ENCODE peak calls at places on chromosomes 12 and 14, in nine cellular contexts. Z, E, K, R, M, I, U, Q and H are unnamed samples.

GRCh38 chr12:83537428-83538053 is 850.8 kb downstream of the TMTC2 start:
- DNase-seq in U (no peak), E (no peak), R (no peak), Q (no peak), I (no peak), Z (no peak), K (no peak), M (no peak), H (no peak)

GRCh38 chr12:39905152-39905551 is 200.7 kb downstream of the SLC2A13 start:
- DNase-seq in Q (no peak), M (no peak), E (peak), I (no peak), U (no peak), K (no peak), Z (peak), R (peak), H (no peak)

GRCh38 chr14:89899917-89900680 is 54.4 kb downstream of the EFCAB11 start:
- DNase-seq in K (no peak), R (no peak), Z (peak), M (peak), I (no peak), E (no peak), Q (peak), U (no peak), H (no peak)

GRCh38 chr12:46574853-46575252 is 202.3 kb upstream of the SLC38A2 start:
- DNase-seq in Z (no peak), K (no peak), Q (no peak), I (no peak), M (no peak), U (no peak), E (no peak), R (no peak), H (no peak)

GRCh38 chr14:93648440-93649168 is 139.7 kb downstream of the PRIMA1 start:
- DNase-seq in K (no peak), Q (no peak), E (no peak), U (no peak), Z (no peak), M (peak), R (no peak), I (no peak), H (no peak)

GRCh38 chr12:106445053-106445452 is 87.5 kb downstream of the POLR3B start:
- DNase-seq in R (no peak), Q (no peak), I (no peak), Z (no peak), K (no peak), U (no peak), E (no peak), M (no peak), H (no peak)

GRCh38 chr12:67269632-67270578 is 747 bp downstream of the CAND1 start:
- DNase-seq in R (peak), I (peak), E (peak), K (peak), M (no peak), U (no peak), Q (peak), Z (no peak), H (peak)

GRCh38 chr14:103656031-103656757 is 27.2 kb downstream of the KLC1 start:
- DNase-seq in I (no peak), M (no peak), K (no peak), Q (no peak), Z (peak), E (no peak), U (peak), R (no peak), H (no peak)

GRCh38 chr14:94312481-94313246 is 10.5 kb downstream of the SERPINA6 start:
- DNase-seq in I (peak), U (no peak), E (no peak), Z (no peak), R (no peak), Q (no peak), M (no peak), K (no peak), H (no peak)

GRCh38 chr12:80861636-80862378 is 75.9 kb downstream of the LIN7A start:
- DNase-seq in M (no peak), E (no peak), Z (peak), K (no peak), Q (no peak), U (no peak), I (no peak), R (peak), H (no peak)

GRCh38 chr14:26415618-26416123 is 182.2 kb downstream of the NOVA1 start:
- DNase-seq in E (no peak), I (peak), K (no peak), M (no peak), Z (no peak), R (no peak), Q (no peak), U (no peak), H (no peak)

GRCh38 chr14:65486856-65487255 is 74.3 kb downstream of the FUT8 start:
- DNase-seq in R (peak), E (no peak), Q (no peak), Z (peak), K (no peak), U (no peak), M (no peak), I (no peak), H (no peak)

GRCh38 chr14:65492277-65492676 is 79.7 kb downstream of the FUT8 start:
- DNase-seq in M (no peak), Z (no peak), K (no peak), I (no peak), Q (no peak), U (no peak), E (no peak), R (no peak), H (no peak)

GRCh38 chr14:65487783-65488578 is 75.5 kb downstream of the FUT8 start:
- DNase-seq in E (no peak), K (no peak), M (no peak), Q (no peak), Z (no peak), U (no peak), R (no peak), I (no peak), H (no peak)

GRCh38 chr14:65495196-65495595 is 82.7 kb downstream of the FUT8 start:
- DNase-seq in Q (no peak), M (no peak), E (no peak), R (peak), Z (peak), K (no peak), U (no peak), I (no peak), H (no peak)

GRCh38 chr14:65491274-65491673 is 78.7 kb downstream of the FUT8 start:
- DNase-seq in E (no peak), Q (no peak), M (no peak), R (no peak), U (no peak), I (no peak), Z (no peak), K (no peak), H (no peak)
- H3K27ac ChIP-seq in E (no peak), Q (no peak), M (no peak), R (no peak), U (peak), I (no peak), Z (no peak), K (no peak), H (no peak)

GRCh38 chr14:100032749-100033148 is 32.5 kb upstream of the EVL start:
- DNase-seq in U (no peak), Z (no peak), I (no peak), E (no peak), Q (no peak), K (no peak), M (no peak), R (no peak), H (no peak)

GRCh38 chr14:100031506-100032281 is 33.5 kb upstream of the EVL start:
- DNase-seq in Z (peak), Q (peak), R (peak), I (no peak), K (no peak), E (peak), M (peak), U (peak), H (no peak)

GRCh38 chr14:100030441-100031153 is 34.6 kb upstream of the EVL start:
- DNase-seq in M (no peak), K (no peak), I (no peak), Q (peak), E (no peak), Z (peak), R (peak), U (no peak), H (no peak)

GRCh38 chr14:100027771-100028490 is 37.3 kb upstream of the EVL start:
- DNase-seq in M (no peak), U (no peak), E (no peak), Z (peak), K (no peak), I (no peak), Q (no peak), R (peak), H (no peak)

DNA sequence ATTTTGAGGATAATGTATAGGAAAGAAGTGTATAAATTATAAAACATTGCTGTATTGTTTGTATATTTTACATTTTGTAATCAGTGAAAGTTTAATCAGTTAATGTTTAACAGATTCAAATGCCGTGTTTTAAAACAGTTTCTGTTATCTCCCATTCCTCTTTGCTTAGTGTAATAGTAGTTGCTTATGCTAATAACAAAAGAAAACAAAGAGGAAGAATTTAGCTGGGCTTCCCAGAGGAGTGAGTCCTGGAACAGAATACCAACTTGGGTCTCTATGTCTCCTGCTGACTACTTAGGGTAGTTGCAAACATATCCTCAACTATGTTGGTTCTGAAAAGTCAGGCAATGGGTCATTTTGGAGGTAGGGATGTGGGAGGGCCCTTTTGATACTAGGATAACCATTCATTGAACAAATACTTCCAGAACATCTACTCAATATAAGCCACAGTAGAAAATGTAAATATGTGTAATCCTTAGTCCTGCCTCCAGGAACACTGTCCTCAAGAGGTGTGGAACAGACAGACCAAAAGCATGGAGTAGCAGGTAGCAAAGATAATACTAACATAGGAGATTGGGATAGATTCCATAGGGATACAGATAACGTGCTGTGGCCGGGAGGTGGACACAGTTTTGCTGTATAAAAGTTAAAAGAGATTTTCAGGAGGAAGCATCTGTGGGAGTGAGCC is 36.1 kb upstream of the EVL start:
- DNase-seq in I (no peak), K (no peak), U (no peak), R (peak), Q (no peak), M (no peak), Z (peak), E (no peak), H (no peak)
- TF ChIP-seq CTCF in I (no peak), K (no peak), U (no peak), R (no peak), Q (no peak), M (no peak), Z (peak), E (no peak), H (no peak)

GRCh38 chr14:92105073-92105844 is 1.1 kb downstream of the ATXN3 start:
- DNase-seq in Q (no peak), R (peak), U (no peak), E (no peak), K (no peak), I (no peak), Z (peak), M (no peak), H (no peak)

GRCh38 chr14:92105845-92106094 is 612 bp downstream of the ATXN3 start:
- DNase-seq in I (peak), R (peak), U (no peak), K (peak), E (peak), M (no peak), Q (no peak), Z (no peak), H (peak)

GRCh38 chr14:92103363-92103762 is 3.0 kb downstream of the ATXN3 start:
- DNase-seq in I (no peak), R (no peak), E (no peak), Q (no peak), K (no peak), M (no peak), Z (no peak), U (no peak), H (no peak)

GRCh38 chr14:92108345-92109254 is 2.2 kb upstream of the ATXN3 start:
- DNase-seq in E (no peak), Z (no peak), M (no peak), Q (no peak), I (no peak), R (no peak), K (no peak), U (no peak), H (no peak)

DNA sequence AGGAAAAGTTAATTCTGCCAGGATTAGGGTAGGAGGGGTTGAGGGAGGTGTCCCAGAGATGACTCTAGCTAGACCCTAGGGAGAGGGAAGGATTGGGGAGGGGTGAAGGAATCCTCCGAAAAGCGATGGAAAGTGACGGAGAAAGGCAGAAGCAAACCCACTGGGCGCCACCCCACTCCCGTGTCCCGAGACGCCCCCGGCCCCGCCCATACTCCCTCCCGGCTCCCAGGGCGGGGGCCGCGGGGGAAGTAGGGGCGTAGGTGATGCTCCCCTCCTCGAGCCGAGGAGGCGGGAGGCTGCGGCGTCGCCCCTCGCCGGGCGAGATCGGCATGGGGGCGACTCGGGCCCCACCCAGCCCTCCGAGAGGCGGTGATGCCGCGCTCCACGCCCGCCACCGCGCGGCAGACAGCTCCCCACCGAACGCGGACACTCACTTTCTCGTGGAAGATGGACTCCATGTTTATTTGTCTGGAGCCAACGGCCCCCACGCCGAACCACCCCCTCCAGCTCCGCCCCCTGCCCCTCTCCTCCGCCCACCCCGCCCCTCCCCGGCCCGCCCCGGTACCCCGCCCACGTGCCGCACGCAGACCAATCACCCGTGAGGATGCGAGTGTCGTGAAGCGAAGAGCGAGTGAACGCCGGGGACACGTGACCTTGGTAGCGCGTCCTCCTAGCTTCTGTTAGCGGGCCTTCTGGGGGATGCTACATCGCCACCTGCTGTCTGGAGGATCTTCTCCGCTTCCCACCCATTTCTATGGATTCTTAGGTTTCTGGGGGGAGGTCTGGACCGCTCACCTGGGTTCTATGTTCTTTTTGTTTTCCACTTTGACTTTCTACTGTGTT is at the start of gene ATXN3:
- DNase-seq in U (peak), M (peak), K (peak), Z (peak), I (peak), Q (peak), R (peak), E (peak), H (peak)
- H3K4me3 ChIP-seq in U (peak), M (peak), K (peak), Z (peak), I (peak), Q (peak), R (peak), E (peak), H (peak)

GRCh38 chr12:111428728-111429175 is 23.0 kb downstream of the SH2B3 start:
- DNase-seq in Q (peak), E (peak), M (no peak), Z (no peak), I (peak), K (peak), R (no peak), U (no peak), H (peak)
- H3K27ac ChIP-seq in Q (peak), E (peak), M (no peak), Z (no peak), I (peak), K (peak), R (no peak), U (no peak), H (peak)

GRCh38 chr12:110088936-110089335 is 35.2 kb upstream of the IFT81 start:
- DNase-seq in Q (no peak), I (no peak), K (no peak), R (no peak), U (no peak), M (no peak), E (no peak), Z (no peak), H (no peak)

GRCh38 chr12:110091136-110091711 is 32.9 kb upstream of the IFT81 start:
- DNase-seq in Z (no peak), Q (no peak), I (peak), E (no peak), K (no peak), R (no peak), U (no peak), M (no peak), H (no peak)

GRCh38 chr12:110093631-110094311 is 30.4 kb upstream of the IFT81 start:
- DNase-seq in M (no peak), R (peak), E (no peak), Q (no peak), K (no peak), I (no peak), U (no peak), Z (no peak), H (no peak)

GRCh38 chr12:110090266-110091135 is 33.7 kb upstream of the IFT81 start:
- DNase-seq in M (no peak), Z (no peak), Q (no peak), U (no peak), K (no peak), R (no peak), E (no peak), I (no peak), H (no peak)
- TF ChIP-seq CTCF in M (no peak), Z (no peak), Q (no peak), U (no peak), K (no peak), R (no peak), E (no peak), I (no peak), H (no peak)

DNA sequence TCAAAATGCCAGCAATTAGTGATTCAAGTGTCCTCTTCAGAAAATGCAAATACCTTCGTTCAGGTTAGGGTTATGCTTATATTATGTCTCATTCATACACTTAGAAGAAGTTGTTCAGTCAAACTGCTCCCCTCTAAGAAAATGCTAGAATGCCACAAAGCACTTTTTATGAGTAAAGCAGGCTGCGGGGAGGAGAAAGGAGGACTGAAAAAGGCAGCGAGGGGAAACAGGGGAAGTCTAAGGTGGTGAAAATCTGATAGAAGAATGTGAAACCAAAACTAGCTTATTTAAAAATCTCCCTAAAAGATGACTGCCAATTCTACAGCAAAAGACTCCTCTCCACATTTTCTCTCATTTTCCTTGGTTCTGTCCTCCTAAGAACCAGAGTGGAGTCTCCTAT is 70.1 kb downstream of the PRKD1 start:
- DNase-seq in R (no peak), Z (no peak), U (no peak), I (no peak), M (no peak), Q (no peak), E (no peak), K (no peak), H (no peak)
- H3K4me3 ChIP-seq in R (no peak), Z (no peak), U (no peak), I (no peak), M (no peak), Q (no peak), E (no peak), K (no peak), H (no peak)

GRCh38 chr12:104006929-104007328 is 41.3 kb downstream of the TDG start:
- DNase-seq in E (no peak), U (peak), K (no peak), I (no peak), R (peak), M (no peak), Q (peak), Z (peak), H (no peak)

GRCh38 chr12:104012331-104012730 is 37.7 kb downstream of the GLT8D2 start:
- DNase-seq in I (no peak), M (no peak), E (no peak), R (no peak), Z (no peak), Q (peak), U (no peak), K (no peak), H (no peak)

GRCh38 chr12:104010121-104010520 is 39.9 kb downstream of the GLT8D2 start:
- DNase-seq in Z (no peak), K (no peak), Q (no peak), R (peak), M (no peak), I (no peak), U (no peak), E (no peak), H (no peak)

GRCh38 chr12:104010800-104011199 is 39.2 kb downstream of the GLT8D2 start:
- DNase-seq in Q (no peak), U (no peak), R (no peak), K (no peak), I (no peak), M (no peak), E (no peak), Z (no peak), H (no peak)

DNA sequence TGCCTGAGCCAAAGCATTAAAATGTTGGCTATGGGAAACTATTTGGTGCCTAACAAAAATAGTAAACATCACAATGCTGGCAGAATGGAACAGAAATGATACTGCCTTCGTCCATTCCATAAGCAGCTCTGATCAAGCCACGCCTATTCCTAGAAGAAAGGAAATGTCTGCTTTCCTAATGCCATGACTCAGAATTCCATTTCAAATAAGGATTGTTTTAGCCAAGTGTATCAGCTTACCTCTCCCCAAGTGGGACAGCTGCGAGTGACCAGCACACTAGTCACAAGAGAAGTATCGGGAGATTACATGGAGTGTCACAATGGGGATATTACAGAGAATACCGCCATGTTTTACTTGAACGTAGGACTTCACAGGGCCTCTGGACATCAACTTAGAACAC is 38.7 kb downstream of the GLT8D2 start:
- DNase-seq in U (peak), K (no peak), E (no peak), Z (peak), R (peak), I (no peak), Q (peak), M (peak), H (no peak)
- H3K27ac ChIP-seq in U (no peak), K (no peak), E (peak), Z (peak), R (peak), I (no peak), Q (peak), M (no peak), H (no peak)

GRCh38 chr14:105374389-105374788 is 23.9 kb upstream of the TEX22 start:
- DNase-seq in Q (no peak), Z (no peak), E (no peak), U (no peak), M (peak), R (no peak), K (no peak), I (no peak), H (no peak)
- TF ChIP-seq CTCF in Q (no peak), Z (no peak), E (no peak), U (no peak), M (no peak), R (no peak), K (no peak), I (no peak), H (no peak)